ENCODE peak calls at places on chromosomes 7 and 10, in seven cellular contexts. One of them, this sample, is unnamed. For H3K9me3, the result is how much of the 10 kb centered on the place peaks cover.

GRCh38 chr7:253491-254336 is 36.3 kb upstream of the FOXL3 start:
- DNase-seq in kidney: peak
- DNase-seq in CD8-positive, alpha-beta memory T cell: no peak
- DNase-seq in right cardiac atrium: peak
- DNase-seq in GM23248: no peak
- DNase-seq in adrenal gland: no peak
- DNase-seq in IMR-90: no peak
- DNase-seq in this sample: no peak

GRCh38 chr7:66905689-66906088 is 15.3 kb upstream of the TMEM248 start:
- DNase-seq in kidney: no peak
- DNase-seq in CD8-positive, alpha-beta memory T cell: no peak
- DNase-seq in right cardiac atrium: no peak
- DNase-seq in GM23248: peak
- DNase-seq in adrenal gland: no peak
- DNase-seq in IMR-90: no peak
- DNase-seq in this sample: no peak

GRCh38 chr10:99711129-99711719 is 20.7 kb downstream of the COX15 start:
- DNase-seq in kidney: no peak
- DNase-seq in CD8-positive, alpha-beta memory T cell: no peak
- DNase-seq in right cardiac atrium: no peak
- DNase-seq in GM23248: peak
- DNase-seq in adrenal gland: no peak
- DNase-seq in IMR-90: peak
- DNase-seq in this sample: no peak

GRCh38 chr10:119301397-119301796 is 94.0 kb downstream of the GRK5 start:
- DNase-seq in kidney: no peak
- DNase-seq in CD8-positive, alpha-beta memory T cell: peak
- DNase-seq in right cardiac atrium: no peak
- DNase-seq in GM23248: no peak
- DNase-seq in adrenal gland: no peak
- DNase-seq in IMR-90: peak
- DNase-seq in this sample: peak

GRCh38 chr10:67306588-67307205 is 380.9 kb downstream of the LRRTM3 start:
- DNase-seq in kidney: no peak
- DNase-seq in CD8-positive, alpha-beta memory T cell: no peak
- DNase-seq in right cardiac atrium: no peak
- DNase-seq in GM23248: peak
- DNase-seq in adrenal gland: no peak
- DNase-seq in IMR-90: peak
- DNase-seq in this sample: no peak

GRCh38 chr10:131437556-131438465 is 126.3 kb upstream of the TCERG1L start:
- DNase-seq in kidney: peak
- DNase-seq in CD8-positive, alpha-beta memory T cell: no peak
- DNase-seq in right cardiac atrium: peak
- DNase-seq in GM23248: no peak
- DNase-seq in adrenal gland: no peak
- DNase-seq in IMR-90: no peak
- DNase-seq in this sample: no peak

GRCh38 chr7:153772966-153773365 is 279.2 kb upstream of the DPP6 start:
- DNase-seq in kidney: no peak
- DNase-seq in CD8-positive, alpha-beta memory T cell: no peak
- DNase-seq in right cardiac atrium: no peak
- DNase-seq in GM23248: no peak
- DNase-seq in adrenal gland: no peak
- DNase-seq in IMR-90: no peak
- DNase-seq in this sample: no peak

GRCh38 chr10:86681722-86682386 is 13.5 kb downstream of the LDB3 start:
- DNase-seq in kidney: no peak
- DNase-seq in CD8-positive, alpha-beta memory T cell: no peak
- DNase-seq in right cardiac atrium: peak
- DNase-seq in GM23248: no peak
- DNase-seq in adrenal gland: no peak
- DNase-seq in IMR-90: no peak
- DNase-seq in this sample: no peak

GRCh38 chr7:114653391-114654088 is 238.9 kb downstream of the FOXP2 start:
- DNase-seq in kidney: peak
- DNase-seq in CD8-positive, alpha-beta memory T cell: no peak
- DNase-seq in right cardiac atrium: no peak
- DNase-seq in GM23248: no peak
- DNase-seq in adrenal gland: no peak
- DNase-seq in IMR-90: peak
- DNase-seq in this sample: no peak

GRCh38 chr10:99975942-99976809 is 33.6 kb downstream of the DNMBP start:
- DNase-seq in kidney: no peak
- DNase-seq in CD8-positive, alpha-beta memory T cell: no peak
- DNase-seq in right cardiac atrium: no peak
- DNase-seq in GM23248: peak
- DNase-seq in adrenal gland: no peak
- DNase-seq in IMR-90: peak
- DNase-seq in this sample: no peak

GRCh38 chr7:29319719-29320521 is 125.3 kb downstream of the CHN2 start:
- DNase-seq in kidney: no peak
- DNase-seq in CD8-positive, alpha-beta memory T cell: no peak
- DNase-seq in right cardiac atrium: no peak
- DNase-seq in GM23248: peak
- DNase-seq in adrenal gland: no peak
- DNase-seq in IMR-90: no peak
- DNase-seq in this sample: no peak

GRCh38 chr10:117477961-117478670 is 64.4 kb upstream of the EMX2 start:
- DNase-seq in kidney: no peak
- DNase-seq in CD8-positive, alpha-beta memory T cell: no peak
- DNase-seq in right cardiac atrium: no peak
- DNase-seq in GM23248: peak
- DNase-seq in adrenal gland: no peak
- DNase-seq in IMR-90: peak
- DNase-seq in this sample: no peak

GRCh38 chr10:123926401-123927264 is 35.0 kb upstream of the CPXM2 start:
- DNase-seq in kidney: no peak
- DNase-seq in CD8-positive, alpha-beta memory T cell: no peak
- DNase-seq in right cardiac atrium: no peak
- DNase-seq in GM23248: peak
- DNase-seq in adrenal gland: no peak
- DNase-seq in IMR-90: peak
- DNase-seq in this sample: no peak

GRCh38 chr10:113202011-113202410 is 252.0 kb downstream of the TCF7L2 start:
- DNase-seq in kidney: no peak
- DNase-seq in CD8-positive, alpha-beta memory T cell: no peak
- DNase-seq in right cardiac atrium: no peak
- DNase-seq in GM23248: no peak
- DNase-seq in adrenal gland: no peak
- DNase-seq in IMR-90: no peak
- DNase-seq in this sample: no peak

GRCh38 chr10:69638642-69639041 is 8.6 kb downstream of the FAM241B start:
- DNase-seq in kidney: no peak
- DNase-seq in CD8-positive, alpha-beta memory T cell: no peak
- DNase-seq in right cardiac atrium: no peak
- DNase-seq in GM23248: no peak
- DNase-seq in adrenal gland: no peak
- DNase-seq in IMR-90: no peak
- DNase-seq in this sample: no peak

GRCh38 chr10:125165584-125166340 is 5.4 kb upstream of the CTBP2 start:
- DNase-seq in kidney: no peak
- DNase-seq in CD8-positive, alpha-beta memory T cell: no peak
- DNase-seq in right cardiac atrium: no peak
- DNase-seq in GM23248: no peak
- DNase-seq in adrenal gland: no peak
- DNase-seq in IMR-90: no peak
- DNase-seq in this sample: no peak

GRCh38 chr10:125479059-125479458 is 203.9 kb downstream of the TEX36 start:
- DNase-seq in kidney: no peak
- DNase-seq in CD8-positive, alpha-beta memory T cell: no peak
- DNase-seq in right cardiac atrium: no peak
- DNase-seq in GM23248: no peak
- DNase-seq in adrenal gland: no peak
- DNase-seq in IMR-90: peak
- DNase-seq in this sample: no peak

GRCh38 chr7:128841961-128842673 is 11.9 kb downstream of the FLNC start:
- DNase-seq in kidney: peak
- DNase-seq in CD8-positive, alpha-beta memory T cell: peak
- DNase-seq in right cardiac atrium: peak
- DNase-seq in GM23248: peak
- DNase-seq in adrenal gland: no peak
- DNase-seq in IMR-90: peak
- DNase-seq in this sample: peak

GRCh38 chr10:128563904-128564303 is 437.7 kb upstream of the MKI67 start:
- DNase-seq in kidney: no peak
- DNase-seq in CD8-positive, alpha-beta memory T cell: no peak
- DNase-seq in right cardiac atrium: no peak
- DNase-seq in GM23248: no peak
- DNase-seq in adrenal gland: no peak
- DNase-seq in IMR-90: no peak
- DNase-seq in this sample: no peak

GRCh38 chr10:28375399-28376354 is 72.8 kb upstream of the MPP7 start:
- DNase-seq in kidney: no peak
- DNase-seq in CD8-positive, alpha-beta memory T cell: no peak
- DNase-seq in right cardiac atrium: no peak
- DNase-seq in GM23248: peak
- DNase-seq in adrenal gland: no peak
- DNase-seq in IMR-90: peak
- DNase-seq in this sample: no peak

GRCh38 chr7:95434501-95435421 is at the start of gene PON2:
- DNase-seq in kidney: peak
- DNase-seq in CD8-positive, alpha-beta memory T cell: peak
- DNase-seq in right cardiac atrium: peak
- DNase-seq in GM23248: peak
- DNase-seq in adrenal gland: peak
- DNase-seq in IMR-90: peak
- DNase-seq in this sample: no peak

GRCh38 chr7:21146642-21147423 is 281.1 kb upstream of the SP4 start:
- DNase-seq in kidney: no peak
- DNase-seq in CD8-positive, alpha-beta memory T cell: no peak
- DNase-seq in right cardiac atrium: no peak
- DNase-seq in GM23248: no peak
- DNase-seq in adrenal gland: no peak
- DNase-seq in IMR-90: no peak
- DNase-seq in this sample: no peak

GRCh38 chr10:33134011-33134751 is 176.2 kb upstream of the ITGB1 start:
- DNase-seq in kidney: peak
- DNase-seq in CD8-positive, alpha-beta memory T cell: peak
- DNase-seq in right cardiac atrium: no peak
- DNase-seq in GM23248: peak
- DNase-seq in adrenal gland: peak
- DNase-seq in IMR-90: peak
- DNase-seq in this sample: peak

GRCh38 chr7:22005151-22005550 is 59.5 kb upstream of the CDCA7L start:
- DNase-seq in kidney: no peak
- DNase-seq in CD8-positive, alpha-beta memory T cell: no peak
- DNase-seq in right cardiac atrium: no peak
- DNase-seq in GM23248: peak
- DNase-seq in adrenal gland: no peak
- DNase-seq in IMR-90: no peak
- DNase-seq in this sample: no peak

GRCh38 chr7:47787249-47788069 is 160.8 kb downstream of the PKD1L1 start:
- DNase-seq in kidney: no peak
- DNase-seq in CD8-positive, alpha-beta memory T cell: no peak
- DNase-seq in right cardiac atrium: no peak
- DNase-seq in GM23248: peak
- DNase-seq in adrenal gland: no peak
- DNase-seq in IMR-90: peak
- DNase-seq in this sample: no peak

GRCh38 chr7:30630986-30631385 is 36.3 kb downstream of the GARS1 start:
- DNase-seq in kidney: no peak
- DNase-seq in CD8-positive, alpha-beta memory T cell: no peak
- DNase-seq in right cardiac atrium: no peak
- DNase-seq in GM23248: no peak
- DNase-seq in adrenal gland: no peak
- DNase-seq in IMR-90: no peak
- DNase-seq in this sample: no peak

GRCh38 chr7:113622796-113623195 is 296.0 kb downstream of the PPP1R3A start:
- DNase-seq in kidney: no peak
- DNase-seq in CD8-positive, alpha-beta memory T cell: no peak
- DNase-seq in right cardiac atrium: no peak
- DNase-seq in GM23248: no peak
- DNase-seq in adrenal gland: no peak
- DNase-seq in IMR-90: no peak
- DNase-seq in this sample: no peak
- H3K9me3 ChIP-seq in kidney: under half
- H3K9me3 ChIP-seq in CD8-positive, alpha-beta memory T cell: under half
- H3K9me3 ChIP-seq in right cardiac atrium: under half
- H3K9me3 ChIP-seq in GM23248: under half
- H3K9me3 ChIP-seq in adrenal gland: under half
- H3K9me3 ChIP-seq in IMR-90: under half
- H3K9me3 ChIP-seq in this sample: under half

GRCh38 chr7:93132216-93132615 is 14.4 kb upstream of the SAMD9 start:
- DNase-seq in kidney: no peak
- DNase-seq in CD8-positive, alpha-beta memory T cell: no peak
- DNase-seq in right cardiac atrium: no peak
- DNase-seq in GM23248: no peak
- DNase-seq in adrenal gland: no peak
- DNase-seq in IMR-90: no peak
- DNase-seq in this sample: no peak
- H3K9me3 ChIP-seq in kidney: under half
- H3K9me3 ChIP-seq in CD8-positive, alpha-beta memory T cell: half or more
- H3K9me3 ChIP-seq in right cardiac atrium: under half
- H3K9me3 ChIP-seq in GM23248: under half
- H3K9me3 ChIP-seq in adrenal gland: under half
- H3K9me3 ChIP-seq in IMR-90: under half
- H3K9me3 ChIP-seq in this sample: under half

GRCh38 chr7:158531661-158532060 is 56.0 kb downstream of the PTPRN2 start:
- DNase-seq in kidney: no peak
- DNase-seq in CD8-positive, alpha-beta memory T cell: no peak
- DNase-seq in right cardiac atrium: no peak
- DNase-seq in GM23248: no peak
- DNase-seq in adrenal gland: no peak
- DNase-seq in IMR-90: no peak
- DNase-seq in this sample: no peak

GRCh38 chr7:158534598-158534997 is 53.0 kb downstream of the PTPRN2 start:
- DNase-seq in kidney: peak
- DNase-seq in CD8-positive, alpha-beta memory T cell: no peak
- DNase-seq in right cardiac atrium: no peak
- DNase-seq in GM23248: no peak
- DNase-seq in adrenal gland: no peak
- DNase-seq in IMR-90: no peak
- DNase-seq in this sample: no peak

GRCh38 chr7:158533386-158534133 is 54.1 kb downstream of the PTPRN2 start:
- DNase-seq in kidney: peak
- DNase-seq in CD8-positive, alpha-beta memory T cell: no peak
- DNase-seq in right cardiac atrium: no peak
- DNase-seq in GM23248: no peak
- DNase-seq in adrenal gland: no peak
- DNase-seq in IMR-90: no peak
- DNase-seq in this sample: no peak

GRCh38 chr7:158530800-158531609 is 56.6 kb downstream of the PTPRN2 start:
- DNase-seq in kidney: peak
- DNase-seq in CD8-positive, alpha-beta memory T cell: no peak
- DNase-seq in right cardiac atrium: no peak
- DNase-seq in GM23248: no peak
- DNase-seq in adrenal gland: no peak
- DNase-seq in IMR-90: no peak
- DNase-seq in this sample: no peak

GRCh38 chr7:158532093-158532627 is 55.5 kb downstream of the PTPRN2 start:
- DNase-seq in kidney: no peak
- DNase-seq in CD8-positive, alpha-beta memory T cell: no peak
- DNase-seq in right cardiac atrium: no peak
- DNase-seq in GM23248: no peak
- DNase-seq in adrenal gland: no peak
- DNase-seq in IMR-90: no peak
- DNase-seq in this sample: no peak
- H3K9me3 ChIP-seq in kidney: under half
- H3K9me3 ChIP-seq in CD8-positive, alpha-beta memory T cell: under half
- H3K9me3 ChIP-seq in right cardiac atrium: under half
- H3K9me3 ChIP-seq in GM23248: under half
- H3K9me3 ChIP-seq in adrenal gland: under half
- H3K9me3 ChIP-seq in IMR-90: half or more
- H3K9me3 ChIP-seq in this sample: under half

GRCh38 chr7:6675807-6676405 is 30.8 kb downstream of the ZNF12 start:
- DNase-seq in kidney: no peak
- DNase-seq in CD8-positive, alpha-beta memory T cell: no peak
- DNase-seq in right cardiac atrium: no peak
- DNase-seq in GM23248: no peak
- DNase-seq in adrenal gland: no peak
- DNase-seq in IMR-90: no peak
- DNase-seq in this sample: no peak
- H3K9me3 ChIP-seq in kidney: half or more
- H3K9me3 ChIP-seq in CD8-positive, alpha-beta memory T cell: half or more
- H3K9me3 ChIP-seq in right cardiac atrium: under half
- H3K9me3 ChIP-seq in GM23248: under half
- H3K9me3 ChIP-seq in adrenal gland: half or more
- H3K9me3 ChIP-seq in IMR-90: half or more
- H3K9me3 ChIP-seq in this sample: under half